ENCODE peak calls at places on chromosomes 1 and 21, in nine cellular contexts. P is LoVo; O is activated T-cell treated with anti-CD3 and anti-CD28 coated beads, Interleukin-2, amount 50 U/mL, for 72 hours; M is NCI-H69; G is activated CD4-positive, alpha-beta T cell treated with anti-CD3 and anti-CD28 coated beads for 36 hours; E is GM12865; T is activated naive CD8-positive, alpha-beta T cell treated with anti-CD3 and anti-CD28 coated beads, Interleukin-2, amount 10 ng/mL, durations not matched to agents 7 days and 5 days; N is activated CD4-positive, CD25-positive, alpha-beta regulatory T cell; R is posterior cingulate gyrus. U is an unnamed sample.
A peak's percentile ranks its signal among the peaks of the same experiment; 100 is the strongest.

GRCh38 chr1:92691937-92692336 is 93.0 kb downstream of the EVI5 start:
- DNase-seq in E (peak; percentile 9), O (no peak), N (no peak), P (no peak), R (no peak), G (no peak), M (no peak), T (no peak), U (no peak)

GRCh38 chr1:65813956-65814355 is 21.3 kb downstream of the PDE4B start:
- DNase-seq in E (peak; percentile 8), N (no peak), P (no peak), R (peak; percentile 85), T (no peak), O (no peak), G (peak; percentile 28), M (no peak), U (peak; percentile 59)

GRCh38 chr1:154190550-154190949 is 1.4 kb downstream of the TPM3 start:
- DNase-seq in N (no peak), P (no peak), G (no peak), M (peak; percentile 14), O (no peak), E (no peak), T (no peak), R (no peak), U (no peak)

GRCh38 chr1:43439121-43439581 is 14.6 kb downstream of the HYI start:
- DNase-seq in T (peak; percentile 14), R (peak; percentile 57), E (no peak), M (no peak), N (no peak), O (no peak), G (no peak), P (no peak), U (no peak)

GRCh38 chr1:226082959-226083302 is 20.4 kb downstream of the H3-3A start:
- DNase-seq in O (peak; percentile 19), M (peak; percentile 73), P (peak; percentile 39), G (no peak), N (no peak), R (peak; percentile 92), T (no peak), E (peak; percentile 35), U (peak; percentile 35)

GRCh38 chr21:14527690-14528652 is 18.1 kb downstream of the SAMSN1 start:
- DNase-seq in E (no peak), N (no peak), O (no peak), M (no peak), P (no peak), G (no peak), R (no peak), T (no peak), U (no peak)

GRCh38 chr1:33306561-33307493 is 14.1 kb downstream of the A3GALT2 start:
- DNase-seq in T (no peak), N (no peak), P (no peak), O (no peak), E (no peak), M (no peak), G (peak; percentile 21), R (peak; percentile 88), U (no peak)

GRCh38 chr1:58251415-58252073 is 295.0 kb downstream of the OMA1 start:
- DNase-seq in N (no peak), G (peak; percentile 27), T (no peak), P (no peak), M (peak; percentile 3), R (no peak), E (peak; percentile 17), O (no peak), U (no peak)

GRCh38 chr21:46183910-46184624 is at the start of gene SPATC1L:
- DNase-seq in M (no peak), G (peak; percentile 58), N (no peak), R (peak; percentile 95), E (peak; percentile 81), T (peak; percentile 57), O (no peak), P (no peak), U (peak; percentile 79)

GRCh38 chr1:202959276-202959620 is 1.1 kb upstream of the ADIPOR1 start:
- DNase-seq in G (no peak), R (no peak), E (no peak), T (no peak), N (no peak), M (peak; percentile 61), O (no peak), P (peak; percentile 24), U (peak; percentile 40)

GRCh38 chr1:40477680-40478057 is 579 bp downstream of the ZFP69 start:
- DNase-seq in O (peak; percentile 23), M (peak; percentile 41), R (no peak), G (peak; percentile 50), T (no peak), E (peak; percentile 23), N (no peak), P (no peak), U (peak; percentile 28)

GRCh38 chr1:53470155-53470554 is 11.0 kb downstream of the DMRTB1 start:
- DNase-seq in E (no peak), N (no peak), G (peak; percentile 17), P (no peak), T (no peak), O (no peak), R (peak; percentile 92), M (peak; percentile 90), U (no peak)

GRCh38 chr1:222769181-222769580 is 32.2 kb downstream of the FAM177B start:
- DNase-seq in N (no peak), R (no peak), M (peak; percentile 74), P (no peak), T (no peak), G (no peak), E (peak; percentile 21), O (no peak), U (no peak)

GRCh38 chr1:7956218-7957032 is 5.1 kb upstream of the PARK7 start:
- DNase-seq in R (no peak), O (no peak), T (no peak), P (no peak), N (no peak), G (no peak), E (no peak), M (no peak), U (no peak)

GRCh38 chr1:89598450-89599331 is 34.2 kb upstream of the LRRC8C start:
- DNase-seq in N (no peak), M (peak; percentile 43), P (peak; percentile 45), O (no peak), T (no peak), E (peak; percentile 40), G (no peak), R (no peak), U (peak; percentile 38)

U was measured in NCI-H345.